ENCODE peak calls at places on chromosome 1, in six cellular contexts. Y, K, X, H, L and D are unnamed samples.

GRCh38 chr1:241156231-241156965 is 200.6 kb downstream of the RGS7 start:
- DNase-seq in Y (no peak), K (no peak), X (no peak), H (no peak), L (no peak), D (no peak)

GRCh38 chr1:117820096-117820495 is 109.3 kb downstream of the GDAP2 start:
- DNase-seq in Y (no peak), K (no peak), X (no peak), H (no peak), L (no peak), D (no peak)

GRCh38 chr1:7223334-7224080 is 438.3 kb downstream of the CAMTA1 start:
- DNase-seq in Y (no peak), K (no peak), X (no peak), H (no peak), L (no peak), D (no peak)

GRCh38 chr1:1081311-1082238 is 7.5 kb upstream of the RNF223 start:
- DNase-seq in Y (peak), K (no peak), X (no peak), H (peak), L (no peak), D (no peak)

GRCh38 chr1:66752000-66752592 is at the start of gene DYNLT5:
- DNase-seq in Y (peak), K (no peak), X (no peak), H (no peak), L (no peak), D (peak)

GRCh38 chr1:64877598-64877997 is 88.8 kb downstream of the JAK1 start:
- DNase-seq in Y (no peak), K (no peak), X (no peak), H (no peak), L (no peak), D (no peak)

GRCh38 chr1:106360252-106360651 is 696.2 kb upstream of the PRMT6 start:
- DNase-seq in Y (no peak), K (peak), X (no peak), H (no peak), L (no peak), D (no peak)

GRCh38 chr1:221439008-221439733 is 302.7 kb downstream of the DUSP10 start:
- DNase-seq in Y (no peak), K (no peak), X (no peak), H (no peak), L (peak), D (peak)

GRCh38 chr1:212601524-212601923 is 7.0 kb upstream of the ATF3 start:
- DNase-seq in Y (no peak), K (no peak), X (no peak), H (no peak), L (no peak), D (no peak)

GRCh38 chr1:30706528-30706927 is 16.9 kb downstream of the MATN1 start:
- DNase-seq in Y (no peak), K (no peak), X (no peak), H (no peak), L (no peak), D (no peak)

GRCh38 chr1:27517907-27518718 is 28.1 kb upstream of the WASF2 start:
- DNase-seq in Y (no peak), K (peak), X (no peak), H (no peak), L (no peak), D (no peak)

GRCh38 chr1:187809547-187809946 is 980.8 kb downstream of the PLA2G4A start:
- DNase-seq in Y (no peak), K (no peak), X (no peak), H (no peak), L (no peak), D (no peak)

GRCh38 chr1:186289943-186290560 is 85.0 kb downstream of the TPR start:
- DNase-seq in Y (no peak), K (no peak), X (no peak), H (no peak), L (no peak), D (no peak)

GRCh38 chr1:235776396-235776795 is 90.3 kb downstream of the LYST start:
- DNase-seq in Y (no peak), K (no peak), X (no peak), H (no peak), L (no peak), D (no peak)

GRCh38 chr1:44616991-44617702 is 57.1 kb downstream of the TMEM53 start:
- DNase-seq in Y (peak), K (peak), X (no peak), H (peak), L (no peak), D (no peak)

GRCh38 chr1:22208973-22209378 is 66.1 kb upstream of the WNT4 start:
- DNase-seq in Y (peak), K (no peak), X (no peak), H (no peak), L (no peak), D (no peak)

GRCh38 chr1:197017558-197018146 is 40.3 kb downstream of the CFHR5 start:
- DNase-seq in Y (no peak), K (no peak), X (no peak), H (peak), L (no peak), D (peak)

GRCh38 chr1:178724386-178724733 is 684 bp upstream of the RALGPS2 start:
- DNase-seq in Y (no peak), K (no peak), X (no peak), H (no peak), L (no peak), D (no peak)
- TF ChIP-seq GABPA in Y (no peak), K (no peak), X (no peak), H (no peak), L (no peak), D (no peak)

DNA sequence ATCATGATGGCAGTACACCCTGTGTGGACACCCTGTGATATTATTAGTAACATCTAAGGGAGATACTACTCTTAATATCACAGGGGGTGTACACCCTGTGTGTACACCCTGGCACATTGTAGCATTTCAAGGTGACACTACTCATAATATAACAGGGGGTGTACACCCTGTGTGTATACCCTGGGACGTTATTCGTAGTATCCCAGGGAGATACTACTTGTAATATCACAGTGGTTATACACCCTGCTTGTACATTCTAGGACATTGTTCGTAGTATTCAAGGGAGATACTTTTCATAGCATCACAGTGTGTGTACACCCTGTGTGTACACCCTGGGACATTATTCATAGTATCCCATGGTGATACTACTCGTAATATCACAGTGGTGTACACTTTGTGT is 67.4 kb upstream of the CNIH3 start:
- DNase-seq in Y (no peak), K (no peak), X (no peak), H (no peak), L (no peak), D (no peak)
- TF ChIP-seq GABPA in Y (no peak), K (no peak), X (no peak), H (no peak), L (no peak), D (no peak)

GRCh38 chr1:193070395-193070753 is 11.0 kb downstream of the RO60 start:
- DNase-seq in Y (no peak), K (no peak), X (no peak), H (no peak), L (no peak), D (no peak)
- TF ChIP-seq GABPA in Y (no peak), K (peak), X (no peak), H (no peak), L (peak), D (no peak)

GRCh38 chr1:230702934-230703678 is 10.8 kb downstream of the AGT start:
- DNase-seq in Y (no peak), K (no peak), X (peak), H (no peak), L (no peak), D (no peak)
- TF ChIP-seq GABPA in Y (no peak), K (no peak), X (peak), H (no peak), L (no peak), D (no peak)

GRCh38 chr1:41870076-41870562 is 48.6 kb downstream of the HIVEP3 start:
- DNase-seq in Y (no peak), K (peak), X (no peak), H (no peak), L (no peak), D (no peak)
- TF ChIP-seq GABPA in Y (no peak), K (no peak), X (no peak), H (no peak), L (no peak), D (no peak)

DNA sequence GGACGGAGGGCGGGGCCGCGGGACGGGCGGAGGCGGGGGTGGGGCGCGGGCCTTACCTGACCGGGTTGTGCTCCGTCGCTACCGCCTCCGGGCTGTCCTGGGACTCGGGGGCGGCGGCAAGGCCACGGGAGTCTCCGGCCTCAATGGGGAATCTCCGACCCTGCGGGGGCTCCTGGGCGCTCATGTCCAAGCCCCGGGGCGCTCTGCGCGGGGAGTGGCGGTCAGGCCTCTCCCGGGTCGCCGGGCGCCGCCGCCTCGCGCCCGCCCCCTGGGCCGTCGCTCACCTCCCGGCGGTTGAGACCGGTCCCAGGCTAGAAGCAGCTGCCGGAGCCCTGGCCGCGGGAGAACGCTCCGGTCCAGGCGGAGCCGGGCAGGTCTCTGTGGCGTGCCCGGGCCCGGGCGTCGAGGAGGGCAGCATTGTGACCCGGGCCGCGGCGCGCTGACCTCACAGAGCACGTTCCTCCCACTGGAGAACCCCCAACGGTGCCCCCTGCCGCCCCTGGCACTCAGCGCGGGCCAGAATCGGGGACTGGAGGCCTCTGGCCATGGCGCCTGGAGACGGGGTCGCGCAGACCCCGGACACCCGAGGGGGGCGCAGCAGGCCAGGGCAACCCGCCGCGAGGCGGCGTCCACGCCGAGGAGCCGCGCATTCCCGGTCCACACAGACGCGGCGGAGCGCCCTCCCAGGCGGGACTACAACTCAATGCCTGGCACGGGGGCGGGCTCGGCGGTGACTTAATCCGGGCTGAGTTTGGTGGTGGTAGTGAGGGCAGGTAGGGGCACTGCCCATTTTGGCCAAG is 411 bp downstream of the FAM229A start:
- DNase-seq in Y (peak), K (no peak), X (no peak), H (peak), L (no peak), D (no peak)
- TF ChIP-seq GABPA in Y (no peak), K (no peak), X (no peak), H (no peak), L (no peak), D (no peak)